ENCODE peak calls at places on chromosome 11, in five cellular contexts. One of them, this sample, is unnamed.

GRCh38 chr11:114297806-114298700 is 1.9 kb downstream of the NNMT start:
- DNase-seq in Peyer's patch: no peak
- DNase-seq in SK-N-SH: no peak
- DNase-seq in iris pigment epithelial cell: no peak
- DNase-seq in GM12864: no peak
- DNase-seq in this sample: no peak

GRCh38 chr11:58316142-58316541 is 42.7 kb downstream of the OR5B17 start:
- DNase-seq in Peyer's patch: no peak
- DNase-seq in SK-N-SH: no peak
- DNase-seq in iris pigment epithelial cell: peak
- DNase-seq in GM12864: no peak
- DNase-seq in this sample: no peak

GRCh38 chr11:45834298-45834756 is 12.9 kb upstream of the CRY2 start:
- DNase-seq in Peyer's patch: no peak
- DNase-seq in SK-N-SH: no peak
- DNase-seq in iris pigment epithelial cell: no peak
- DNase-seq in GM12864: no peak
- DNase-seq in this sample: no peak

GRCh38 chr11:132125855-132126841 is 755.7 kb downstream of the NTM start:
- DNase-seq in Peyer's patch: no peak
- DNase-seq in SK-N-SH: peak
- DNase-seq in iris pigment epithelial cell: no peak
- DNase-seq in GM12864: no peak
- DNase-seq in this sample: no peak

GRCh38 chr11:20561915-20562314 is 37.5 kb upstream of the SLC6A5 start:
- DNase-seq in Peyer's patch: no peak
- DNase-seq in SK-N-SH: no peak
- DNase-seq in iris pigment epithelial cell: no peak
- DNase-seq in GM12864: no peak
- DNase-seq in this sample: no peak

GRCh38 chr11:69483696-69484426 is 2.4 kb downstream of the LINC01488 start:
- DNase-seq in Peyer's patch: no peak
- DNase-seq in SK-N-SH: no peak
- DNase-seq in iris pigment epithelial cell: no peak
- DNase-seq in GM12864: no peak
- DNase-seq in this sample: no peak

GRCh38 chr11:12248330-12248729 is 129.0 kb upstream of the PARVA start:
- DNase-seq in Peyer's patch: no peak
- DNase-seq in SK-N-SH: peak
- DNase-seq in iris pigment epithelial cell: peak
- DNase-seq in GM12864: no peak
- DNase-seq in this sample: no peak

GRCh38 chr11:69167916-69168691 is 12.4 kb downstream of the SMIM38 start:
- DNase-seq in Peyer's patch: no peak
- DNase-seq in SK-N-SH: no peak
- DNase-seq in iris pigment epithelial cell: peak
- DNase-seq in GM12864: no peak
- DNase-seq in this sample: no peak

GRCh38 chr11:119309953-119310681 is 6.8 kb downstream of the MCAM start:
- DNase-seq in Peyer's patch: no peak
- DNase-seq in SK-N-SH: no peak
- DNase-seq in iris pigment epithelial cell: no peak
- DNase-seq in GM12864: no peak
- DNase-seq in this sample: no peak

GRCh38 chr11:86314636-86315035 is 12.6 kb downstream of the HIKESHI start:
- DNase-seq in Peyer's patch: no peak
- DNase-seq in SK-N-SH: no peak
- DNase-seq in iris pigment epithelial cell: no peak
- DNase-seq in GM12864: no peak
- DNase-seq in this sample: no peak

GRCh38 chr11:128018692-128019091 is 568.7 kb downstream of the ETS1 start:
- DNase-seq in Peyer's patch: no peak
- DNase-seq in SK-N-SH: no peak
- DNase-seq in iris pigment epithelial cell: no peak
- DNase-seq in GM12864: no peak
- DNase-seq in this sample: no peak

GRCh38 chr11:78331711-78332110 is 85.9 kb downstream of the GAB2 start:
- DNase-seq in Peyer's patch: no peak
- DNase-seq in SK-N-SH: no peak
- DNase-seq in iris pigment epithelial cell: no peak
- DNase-seq in GM12864: no peak
- DNase-seq in this sample: no peak

GRCh38 chr11:85685131-85685819 is 720 bp downstream of the CCDC89 start:
- DNase-seq in Peyer's patch: no peak
- DNase-seq in SK-N-SH: peak
- DNase-seq in iris pigment epithelial cell: no peak
- DNase-seq in GM12864: no peak
- DNase-seq in this sample: no peak

GRCh38 chr11:80970016-80970516 is 1529.2 kb upstream of the TENM4 start:
- DNase-seq in Peyer's patch: no peak
- DNase-seq in SK-N-SH: no peak
- DNase-seq in iris pigment epithelial cell: no peak
- DNase-seq in GM12864: no peak
- DNase-seq in this sample: no peak

GRCh38 chr11:70500076-70500847 is 101.9 kb downstream of the CTTN start:
- DNase-seq in Peyer's patch: no peak
- DNase-seq in SK-N-SH: no peak
- DNase-seq in iris pigment epithelial cell: no peak
- DNase-seq in GM12864: no peak
- DNase-seq in this sample: no peak

GRCh38 chr11:60870276-60870675 is 2.9 kb downstream of the ZP1 start:
- DNase-seq in Peyer's patch: no peak
- DNase-seq in SK-N-SH: peak
- DNase-seq in iris pigment epithelial cell: no peak
- DNase-seq in GM12864: no peak
- DNase-seq in this sample: no peak

GRCh38 chr11:34105957-34106504 is 602 bp downstream of the NAT10 start:
- DNase-seq in Peyer's patch: no peak
- DNase-seq in SK-N-SH: peak
- DNase-seq in iris pigment epithelial cell: peak
- DNase-seq in GM12864: no peak
- DNase-seq in this sample: no peak

GRCh38 chr11:10303558-10304363 is 1.1 kb upstream of the ADM start:
- DNase-seq in Peyer's patch: peak
- DNase-seq in SK-N-SH: peak
- DNase-seq in iris pigment epithelial cell: peak
- DNase-seq in GM12864: no peak
- DNase-seq in this sample: no peak

GRCh38 chr11:123425367-123425766 is 4.7 kb upstream of the GRAMD1B start:
- DNase-seq in Peyer's patch: no peak
- DNase-seq in SK-N-SH: no peak
- DNase-seq in iris pigment epithelial cell: no peak
- DNase-seq in GM12864: no peak
- DNase-seq in this sample: no peak

GRCh38 chr11:65417221-65417701 is 5.3 kb upstream of the NEAT1 start:
- DNase-seq in Peyer's patch: peak
- DNase-seq in SK-N-SH: no peak
- DNase-seq in iris pigment epithelial cell: peak
- DNase-seq in GM12864: no peak
- DNase-seq in this sample: no peak

GRCh38 chr11:44825058-44825795 is 98.5 kb downstream of the TSPAN18 start:
- DNase-seq in Peyer's patch: no peak
- DNase-seq in SK-N-SH: no peak
- DNase-seq in iris pigment epithelial cell: no peak
- DNase-seq in GM12864: no peak
- DNase-seq in this sample: no peak

GRCh38 chr11:121645596-121645995 is 192.8 kb upstream of the SORL1-AS1 start:
- DNase-seq in Peyer's patch: no peak
- DNase-seq in SK-N-SH: no peak
- DNase-seq in iris pigment epithelial cell: peak
- DNase-seq in GM12864: no peak
- DNase-seq in this sample: no peak

GRCh38 chr11:67538306-67538705 is 15.1 kb upstream of the CABP2 start:
- DNase-seq in Peyer's patch: no peak
- DNase-seq in SK-N-SH: no peak
- DNase-seq in iris pigment epithelial cell: no peak
- DNase-seq in GM12864: no peak
- DNase-seq in this sample: no peak

GRCh38 chr11:18501629-18502028 is 25.1 kb downstream of the TSG101 start:
- DNase-seq in Peyer's patch: no peak
- DNase-seq in SK-N-SH: no peak
- DNase-seq in iris pigment epithelial cell: peak
- DNase-seq in GM12864: no peak
- DNase-seq in this sample: no peak

GRCh38 chr11:44738791-44739190 is 12.0 kb downstream of the TSPAN18 start:
- DNase-seq in Peyer's patch: no peak
- DNase-seq in SK-N-SH: no peak
- DNase-seq in iris pigment epithelial cell: no peak
- DNase-seq in GM12864: no peak
- DNase-seq in this sample: no peak

GRCh38 chr11:117552626-117553025 is 225.0 kb downstream of the CEP164 start:
- DNase-seq in Peyer's patch: no peak
- DNase-seq in SK-N-SH: no peak
- DNase-seq in iris pigment epithelial cell: no peak
- DNase-seq in GM12864: no peak
- DNase-seq in this sample: no peak

GRCh38 chr11:104064016-104064630 is 27.7 kb downstream of the DDI1 start:
- DNase-seq in Peyer's patch: no peak
- DNase-seq in SK-N-SH: no peak
- DNase-seq in iris pigment epithelial cell: no peak
- DNase-seq in GM12864: no peak
- DNase-seq in this sample: no peak

This sample was measured in GM12878.